ENCODE peak calls at places on chromosome 7, in six cellular contexts. V is mammary epithelial cell, I is left ventricle myocardium inferior, C is Panc1, G is fibroblast of lung, Z is GM06990. J is an unnamed sample.

GRCh38 chr7:14892961-14893360 is 9.6 kb downstream of the DGKB start:
- DNase-seq in G (peak), Z (no peak), C (no peak), I (no peak), V (peak), J (no peak)

GRCh38 chr7:15905251-15906040 is 219.0 kb upstream of the MEOX2 start:
- DNase-seq in V (no peak), C (no peak), Z (no peak), G (no peak), I (no peak), J (no peak)

GRCh38 chr7:3548815-3549214 is 247.8 kb downstream of the SDK1 start:
- DNase-seq in Z (no peak), V (no peak), I (no peak), G (no peak), C (no peak), J (no peak)

GRCh38 chr7:34875481-34875880 is 161.8 kb downstream of the DPY19L1 start:
- DNase-seq in G (no peak), Z (no peak), C (no peak), V (no peak), I (no peak), J (no peak)

GRCh38 chr7:108525327-108525984 is 479 bp downstream of the PNPLA8 start:
- DNase-seq in V (peak), I (peak), Z (no peak), G (peak), C (peak), J (no peak)

GRCh38 chr7:140672382-140673062 is at the start of gene ADCK2:
- DNase-seq in I (peak), V (peak), C (no peak), G (no peak), Z (peak), J (no peak)

GRCh38 chr7:23811540-23811939 is 101.5 kb downstream of the STK31 start:
- DNase-seq in C (no peak), G (peak), I (no peak), V (no peak), Z (no peak), J (no peak)

GRCh38 chr7:50782376-50783208 is at the start of gene GRB10:
- DNase-seq in V (no peak), C (no peak), G (peak), I (peak), Z (no peak), J (no peak)

GRCh38 chr7:14931511-14932215 is 29.1 kb upstream of the DGKB start:
- DNase-seq in C (no peak), V (no peak), Z (no peak), G (no peak), I (no peak), J (no peak)

GRCh38 chr7:92645531-92646061 is 55.4 kb upstream of the FAM133B start:
- DNase-seq in G (peak), C (no peak), I (no peak), Z (no peak), V (peak), J (no peak)

GRCh38 chr7:90968871-90969270 is 295.4 kb upstream of the FZD1 start:
- DNase-seq in Z (no peak), V (no peak), G (peak), C (no peak), I (no peak), J (no peak)

GRCh38 chr7:104327963-104328307 is 468 bp upstream of the LHFPL3 start:
- DNase-seq in Z (no peak), G (no peak), I (no peak), C (no peak), V (no peak), J (no peak)

GRCh38 chr7:31373337-31374289 is 33.1 kb upstream of the NEUROD6 start:
- DNase-seq in C (peak), Z (no peak), V (peak), I (no peak), G (peak), J (peak)

GRCh38 chr7:8133188-8133848 is 128.6 kb downstream of the ICA1 start:
- DNase-seq in V (no peak), G (no peak), Z (no peak), C (no peak), I (no peak), J (no peak)

GRCh38 chr7:121302214-121302745 is 26.5 kb upstream of the WNT16 start:
- DNase-seq in C (peak), Z (peak), I (no peak), G (peak), V (no peak), J (no peak)

GRCh38 chr7:72492446-72492845 is 80.3 kb upstream of the CALN1 start:
- DNase-seq in G (no peak), Z (no peak), V (no peak), C (no peak), I (peak), J (no peak)

GRCh38 chr7:87475359-87476178 is at the start of gene ABCB4:
- DNase-seq in C (no peak), G (peak), I (peak), Z (peak), V (no peak), J (no peak)

GRCh38 chr7:158606111-158606510 is 18.5 kb upstream of the PTPRN2 start:
- DNase-seq in G (peak), C (no peak), V (no peak), Z (no peak), I (no peak), J (no peak)

GRCh38 chr7:42429339-42429738 is 192.3 kb upstream of the GLI3 start:
- DNase-seq in C (no peak), G (no peak), I (no peak), Z (no peak), V (no peak), J (no peak)

GRCh38 chr7:100457033-100457432 is 7.0 kb downstream of the SPACDR start:
- DNase-seq in Z (no peak), V (no peak), G (no peak), I (no peak), C (no peak), J (no peak)

GRCh38 chr7:65509368-65510186 is 135.9 kb downstream of the ZNF92 start:
- DNase-seq in C (no peak), G (peak), Z (peak), V (peak), I (peak), J (no peak)

GRCh38 chr7:113087278-113087998 is 811 bp upstream of the GPR85 start:
- DNase-seq in Z (no peak), G (peak), V (no peak), I (no peak), C (no peak), J (peak)

GRCh38 chr7:138625849-138626230 is 75.3 kb downstream of the SVOPL start:
- DNase-seq in I (no peak), G (no peak), Z (no peak), C (no peak), V (no peak), J (no peak)

GRCh38 chr7:80480566-80480965 is 31.3 kb downstream of the GNAT3 start:
- DNase-seq in Z (no peak), I (no peak), G (peak), V (no peak), C (no peak), J (no peak)

GRCh38 chr7:20440472-20441105 is 109.9 kb downstream of the ITGB8 start:
- DNase-seq in V (no peak), C (peak), Z (no peak), G (peak), I (no peak), J (peak)

GRCh38 chr7:69934475-69934903 is 336.2 kb downstream of the AUTS2 start:
- DNase-seq in Z (no peak), V (no peak), C (no peak), I (no peak), G (no peak), J (no peak)

GRCh38 chr7:110283056-110283455 is 807.9 kb upstream of the LRRN3 start:
- DNase-seq in I (no peak), G (no peak), Z (no peak), C (no peak), V (no peak), J (no peak)

GRCh38 chr7:10739401-10739800 is 234.3 kb upstream of the PHF14 start:
- DNase-seq in G (peak), Z (no peak), I (no peak), V (no peak), C (no peak), J (no peak)

GRCh38 chr7:33996899-33997298 is 91.6 kb downstream of the BMPER start:
- DNase-seq in V (no peak), C (no peak), I (no peak), Z (no peak), G (no peak), J (no peak)

GRCh38 chr7:20407585-20408466 is 77.1 kb downstream of the ITGB8 start:
- DNase-seq in I (peak), Z (no peak), V (peak), C (no peak), G (peak), J (no peak)

GRCh38 chr7:48116043-48116442 is 27.0 kb downstream of the UPP1 start:
- DNase-seq in I (no peak), G (no peak), V (no peak), C (no peak), Z (no peak), J (no peak)

GRCh38 chr7:149741629-149742028 is 31.8 kb downstream of the ZNF467 start:
- DNase-seq in C (no peak), V (peak), I (no peak), Z (no peak), G (no peak), J (no peak)

GRCh38 chr7:94396044-94396443 is 1.3 kb downstream of the COL1A2 start:
- DNase-seq in I (no peak), Z (no peak), V (no peak), C (no peak), G (peak), J (peak)

GRCh38 chr7:13990319-13990983 is 985 bp upstream of the ETV1 start:
- DNase-seq in V (peak), I (peak), G (peak), Z (peak), C (peak), J (peak)

GRCh38 chr7:139623518-139623917 is 100.0 kb downstream of the CLEC2L start:
- DNase-seq in Z (no peak), C (no peak), G (no peak), I (no peak), V (no peak), J (no peak)

GRCh38 chr7:42065015-42065414 is 172.0 kb downstream of the GLI3 start:
- DNase-seq in V (no peak), I (no peak), C (no peak), Z (no peak), G (no peak), J (no peak)

GRCh38 chr7:95609277-95609971 is 13.1 kb upstream of the PDK4 start:
- DNase-seq in G (peak), Z (no peak), V (no peak), C (peak), I (no peak), J (peak)

GRCh38 chr7:129611246-129612111 is at the start of gene NRF1:
- DNase-seq in V (peak), G (peak), I (peak), Z (peak), C (peak), J (peak)
- TF ChIP-seq CTCF in V (no peak), G (no peak), I (peak), Z (no peak), C (peak), J (no peak)

GRCh38 chr7:130417215-130417614 is 23.6 kb downstream of the CEP41 start:
- DNase-seq in I (no peak), C (no peak), G (no peak), Z (no peak), V (no peak), J (no peak)
- H3K4me3 ChIP-seq in I (no peak), C (no peak), G (no peak), Z (no peak), V (no peak), J (no peak)

DNA sequence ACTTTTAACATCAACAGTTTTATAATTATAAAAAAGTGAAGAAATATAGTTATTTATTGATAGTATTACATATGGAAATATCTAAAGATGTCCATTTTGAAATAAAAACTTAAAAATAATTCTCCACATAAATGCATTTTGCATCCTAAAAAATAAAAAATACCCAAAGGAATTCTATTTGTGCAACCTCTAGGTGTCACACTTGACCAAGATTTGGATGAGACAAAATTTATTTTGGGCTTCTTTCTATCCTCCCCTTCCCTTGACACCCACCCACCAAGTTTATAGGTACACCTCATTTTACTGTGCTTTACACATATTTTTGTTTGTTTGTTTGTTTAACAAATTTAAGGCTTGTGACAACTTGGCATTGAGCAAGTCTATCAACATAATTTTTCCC is 3.3 kb upstream of the THSD7A start:
- DNase-seq in G (no peak), Z (no peak), I (no peak), C (no peak), V (no peak), J (no peak)
- TF ChIP-seq CTCF in G (peak), Z (no peak), I (peak), C (peak), V (peak), J (no peak)

GRCh38 chr7:130359276-130359857 is 14.8 kb downstream of the CPA5 start:
- DNase-seq in V (peak), C (no peak), G (no peak), Z (no peak), I (no peak), J (no peak)
- H3K4me3 ChIP-seq in V (no peak), C (no peak), G (no peak), Z (no peak), I (no peak), J (no peak)